ENCODE peak calls at places on chromosomes 12 and 14, in nine cellular contexts. S, B, H, L, W, D, E, X and U are unnamed samples.
A peak's percentile ranks its signal among the peaks of the same experiment; 100 is the strongest.

GRCh38 chr14:74941676-74942097 is 13.7 kb downstream of the PGF start:
- DNase-seq in H (no peak), W (peak; percentile 63), S (peak; percentile 66), E (no peak), D (no peak), B (peak; percentile 88), X (peak; percentile 89), L (peak; percentile 80), U (peak; percentile 42)

GRCh38 chr12:47075192-47076084 is 4.0 kb upstream of the PCED1B start:
- DNase-seq in E (no peak), L (no peak), B (no peak), D (no peak), S (no peak), X (no peak), W (no peak), H (no peak), U (no peak)

GRCh38 chr12:26704684-26705475 is 128.1 kb downstream of the ITPR2 start:
- DNase-seq in X (peak; percentile 54), L (no peak), D (no peak), B (no peak), W (no peak), E (no peak), H (peak; percentile 47), S (no peak), U (peak; percentile 21)

GRCh38 chr14:35687335-35687939 is 121.7 kb downstream of the RALGAPA1 start:
- DNase-seq in D (peak; percentile 25), S (peak; percentile 13), L (no peak), X (no peak), H (peak; percentile 47), B (no peak), W (no peak), E (peak; percentile 62), U (peak; percentile 46)

GRCh38 chr12:124655317-124656213 is 88.2 kb upstream of the NCOR2 start:
- DNase-seq in W (peak; percentile 87), S (no peak), X (peak; percentile 90), H (peak; percentile 93), L (peak; percentile 87), B (no peak), E (peak; percentile 97), D (peak; percentile 66), U (peak; percentile 94)

GRCh38 chr12:102957339-102958050 is at the start of gene ASCL1:
- DNase-seq in D (no peak), L (no peak), S (no peak), B (no peak), X (no peak), E (peak; percentile 83), W (no peak), H (peak; percentile 49), U (peak; percentile 32)

GRCh38 chr14:75821828-75822521 is 159.8 kb downstream of the TGFB3 start:
- DNase-seq in S (no peak), W (no peak), E (no peak), H (no peak), D (no peak), B (no peak), X (no peak), L (no peak), U (no peak)

GRCh38 chr14:91904956-91905645 is 37.8 kb upstream of the TC2N start:
- DNase-seq in X (no peak), B (no peak), L (no peak), E (no peak), W (no peak), H (no peak), S (no peak), D (no peak), U (no peak)

GRCh38 chr12:123250471-123251383 is 17.5 kb downstream of the MTRFR start:
- DNase-seq in H (peak; percentile 62), D (peak; percentile 94), S (no peak), X (no peak), L (no peak), B (peak; percentile 54), E (peak; percentile 73), W (no peak), U (no peak)

GRCh38 chr12:125403145-125403789 is 338.0 kb downstream of the AACS start:
- DNase-seq in S (no peak), X (no peak), L (no peak), D (no peak), H (peak; percentile 87), B (no peak), W (no peak), E (peak; percentile 90), U (peak; percentile 30)

GRCh38 chr12:72094490-72094889 is 155.8 kb downstream of the TPH2 start:
- DNase-seq in D (no peak), S (no peak), X (no peak), E (no peak), B (no peak), L (no peak), H (no peak), W (no peak), U (no peak)

GRCh38 chr14:34409721-34410120 is 52.3 kb downstream of the SPTSSA start:
- DNase-seq in W (no peak), L (no peak), H (no peak), B (no peak), X (no peak), E (no peak), D (no peak), S (no peak), U (no peak)

GRCh38 chr12:57553343-57554202 is 3.7 kb downstream of the KIF5A start:
- DNase-seq in D (no peak), B (no peak), H (no peak), L (no peak), S (no peak), W (no peak), X (no peak), E (no peak), U (no peak)

GRCh38 chr12:57552306-57552651 is 2.4 kb downstream of the KIF5A start:
- DNase-seq in X (no peak), B (no peak), H (no peak), S (no peak), D (no peak), W (no peak), E (no peak), L (no peak), U (no peak)

GRCh38 chr12:57552692-57553321 is 3.0 kb downstream of the KIF5A start:
- DNase-seq in S (no peak), L (no peak), X (no peak), D (no peak), H (no peak), W (no peak), E (peak; percentile 55), B (no peak), U (no peak)

GRCh38 chr12:57554897-57555296 is 5.1 kb downstream of the KIF5A start:
- DNase-seq in B (no peak), W (no peak), X (no peak), E (no peak), H (no peak), L (no peak), D (no peak), S (no peak), U (no peak)

GRCh38 chr12:57554453-57554852 is 4.6 kb downstream of the KIF5A start:
- DNase-seq in X (no peak), B (no peak), H (no peak), S (no peak), D (no peak), W (no peak), E (no peak), L (no peak), U (no peak)
- H3K27me3 ChIP-seq in X (no peaks in the 10 kb centered on the region), B (peaks cover 13% of the 10 kb centered on the region), H (no peaks in the 10 kb centered on the region), S (no peaks in the 10 kb centered on the region), D (peaks cover 5% of the 10 kb centered on the region), W (peaks cover 10% of the 10 kb centered on the region), E (peaks cover 12% of the 10 kb centered on the region), L (peaks cover 16% of the 10 kb centered on the region), U (no peaks in the 10 kb centered on the region)

DNA sequence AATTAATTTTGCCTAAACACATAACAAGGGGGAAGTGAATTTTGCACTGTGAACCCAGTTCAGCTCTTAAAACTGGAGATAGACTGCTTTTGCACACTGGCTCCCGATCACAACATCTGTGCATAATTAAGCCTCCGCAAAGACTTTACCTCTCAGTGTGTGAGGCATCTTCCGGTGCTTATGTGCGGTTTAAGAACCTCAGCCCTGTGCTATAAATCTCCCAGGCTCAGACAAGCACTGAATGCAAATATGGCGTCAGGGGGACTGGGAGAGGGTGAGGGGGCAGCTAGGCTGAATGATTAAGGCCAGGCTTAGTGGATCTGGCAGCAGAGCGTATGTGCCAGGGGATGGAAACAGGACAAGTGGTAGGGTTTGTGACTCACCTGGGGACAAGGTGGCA is 103.3 kb downstream of the ADCK1 start:
- DNase-seq in H (no peak), E (no peak), S (no peak), B (no peak), D (no peak), W (no peak), X (no peak), L (no peak), U (no peak)
- H3K4me1 ChIP-seq in H (no peaks in the 10 kb centered on the region), E (no peaks in the 10 kb centered on the region), S (no peaks in the 10 kb centered on the region), B (no peaks in the 10 kb centered on the region), D (no peaks in the 10 kb centered on the region), W (no peaks in the 10 kb centered on the region), X (no peaks in the 10 kb centered on the region), L (no peaks in the 10 kb centered on the region), U (no peaks in the 10 kb centered on the region)

GRCh38 chr12:52655720-52656124 is 3.7 kb upstream of the KRT2 start:
- DNase-seq in X (no peak), E (no peak), S (no peak), B (no peak), L (no peak), W (no peak), D (no peak), H (no peak), U (no peak)

GRCh38 chr12:52657305-52657902 is 5.4 kb upstream of the KRT2 start:
- DNase-seq in W (no peak), L (no peak), H (no peak), S (no peak), E (no peak), B (no peak), X (no peak), D (no peak), U (no peak)

GRCh38 chr12:52658196-52658595 is 6.2 kb upstream of the KRT2 start:
- DNase-seq in S (no peak), L (no peak), D (no peak), E (peak; percentile 26), H (no peak), B (peak; percentile 65), W (no peak), X (no peak), U (no peak)

GRCh38 chr12:52655251-52655650 is 3.2 kb upstream of the KRT2 start:
- DNase-seq in X (no peak), W (no peak), S (no peak), D (no peak), E (peak; percentile 46), L (no peak), B (peak; percentile 58), H (no peak), U (no peak)

GRCh38 chr12:52656616-52657015 is 4.6 kb upstream of the KRT2 start:
- DNase-seq in E (no peak), W (no peak), D (no peak), X (no peak), B (no peak), L (no peak), H (no peak), S (no peak), U (no peak)
- H3K27me3 ChIP-seq in E (peaks cover 5% of the 10 kb centered on the region), W (no peaks in the 10 kb centered on the region), D (no peaks in the 10 kb centered on the region), X (no peaks in the 10 kb centered on the region), B (no peaks in the 10 kb centered on the region), L (peaks cover 16% of the 10 kb centered on the region), H (no peaks in the 10 kb centered on the region), S (no peaks in the 10 kb centered on the region), U (no peaks in the 10 kb centered on the region)

DNA sequence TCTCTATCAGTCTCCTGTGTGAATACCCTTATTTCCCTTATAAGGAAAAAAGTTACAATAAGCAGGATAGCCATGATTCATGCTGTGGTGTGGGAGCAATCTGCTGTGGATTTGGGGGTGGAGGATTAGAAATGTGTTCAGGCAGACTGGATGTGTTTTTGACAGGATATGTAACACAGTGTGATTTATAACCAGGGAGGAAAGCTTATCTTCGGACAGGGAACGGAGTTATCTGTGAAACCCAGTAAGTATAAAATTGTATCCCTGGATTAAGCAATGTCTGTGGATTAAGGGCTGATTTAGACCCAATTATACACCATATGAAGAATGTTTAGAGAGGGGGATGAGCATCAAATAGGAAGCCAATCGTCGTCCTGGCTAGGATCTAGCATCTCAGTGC is 68.8 kb downstream of the DAD1 start:
- DNase-seq in D (no peak), S (no peak), B (no peak), H (no peak), L (no peak), E (no peak), W (no peak), X (no peak), U (no peak)
- H3K4me1 ChIP-seq in D (no peaks in the 10 kb centered on the region), S (peaks cover 94% of the 10 kb centered on the region), B (peaks cover 100% of the 10 kb centered on the region), H (peaks cover 2% of the 10 kb centered on the region), L (peaks cover 2% of the 10 kb centered on the region), E (peaks cover 11% of the 10 kb centered on the region), W (peaks cover 20% of the 10 kb centered on the region), X (peaks cover 10% of the 10 kb centered on the region), U (no peaks in the 10 kb centered on the region)